ENCODE peak calls at places on chromosomes 2 and 18, in ten cellular contexts. F is A549, N is dorsolateral prefrontal cortex, W is prostate gland, C is stomach, S is GM23338, Z is fibroblast of mammary gland, E is endothelial cell of umbilical vein, R is upper lobe of right lung, A is ascending aorta. D is an unnamed sample.

GRCh38 chr18:63320690-63321265 is 1.2 kb upstream of the BCL2 start:
- DNase-seq in F (no peak), N (peak; percentile 38), W (peak; percentile 57), C (peak; percentile 31), S (peak; percentile 67), Z (peak; percentile 42), E (peak; percentile 40), R (peak; percentile 72), A (peak; percentile 19), D (no peak)

GRCh38 chr2:141820893-141821292 is 309.9 kb downstream of the LRP1B start:
- DNase-seq in F (no peak), N (no peak), W (no peak), C (no peak), S (peak; percentile 63), Z (no peak), E (no peak), R (no peak), A (no peak), D (no peak)

GRCh38 chr2:6929196-6929874 is 12.1 kb downstream of the RNF144A start:
- DNase-seq in F (no peak), N (no peak), W (no peak), C (no peak), S (no peak), Z (peak; percentile 57), E (no peak), R (no peak), A (no peak), D (no peak)

GRCh38 chr2:48433682-48434081 is 96.3 kb upstream of the STON1 start:
- DNase-seq in F (no peak), N (peak; percentile 59), W (no peak), C (no peak), S (no peak), Z (peak; percentile 38), E (no peak), R (no peak), A (no peak), D (no peak)

GRCh38 chr18:3966246-3966984 is 488.7 kb downstream of the DLGAP1 start:
- DNase-seq in F (peak; percentile 44), N (no peak), W (no peak), C (no peak), S (no peak), Z (peak; percentile 10), E (no peak), R (no peak), A (no peak), D (no peak)

GRCh38 chr2:43508209-43508608 is 87.6 kb downstream of the THADA start:
- DNase-seq in F (no peak), N (no peak), W (no peak), C (no peak), S (no peak), Z (no peak), E (no peak), R (no peak), A (no peak), D (no peak)

GRCh38 chr2:6955523-6956136 is 38.4 kb downstream of the RNF144A start:
- DNase-seq in F (no peak), N (no peak), W (peak; percentile 12), C (no peak), S (no peak), Z (no peak), E (no peak), R (no peak), A (no peak), D (no peak)

GRCh38 chr2:172329404-172330059 is 97.9 kb upstream of the ITGA6 start:
- DNase-seq in F (no peak), N (no peak), W (no peak), C (peak; percentile 84), S (no peak), Z (no peak), E (peak; percentile 76), R (no peak), A (no peak), D (no peak)

GRCh38 chr2:106192752-106193490 is 1.2 kb downstream of the UXS1 start:
- DNase-seq in F (peak; percentile 41), N (no peak), W (no peak), C (no peak), S (peak; percentile 48), Z (peak; percentile 83), E (peak; percentile 68), R (peak; percentile 85), A (no peak), D (peak; percentile 87)

GRCh38 chr2:145715601-145716000 is 1195.7 kb upstream of the ZEB2 start:
- DNase-seq in F (no peak), N (no peak), W (no peak), C (no peak), S (no peak), Z (peak; percentile 82), E (no peak), R (no peak), A (no peak), D (no peak)

DNA sequence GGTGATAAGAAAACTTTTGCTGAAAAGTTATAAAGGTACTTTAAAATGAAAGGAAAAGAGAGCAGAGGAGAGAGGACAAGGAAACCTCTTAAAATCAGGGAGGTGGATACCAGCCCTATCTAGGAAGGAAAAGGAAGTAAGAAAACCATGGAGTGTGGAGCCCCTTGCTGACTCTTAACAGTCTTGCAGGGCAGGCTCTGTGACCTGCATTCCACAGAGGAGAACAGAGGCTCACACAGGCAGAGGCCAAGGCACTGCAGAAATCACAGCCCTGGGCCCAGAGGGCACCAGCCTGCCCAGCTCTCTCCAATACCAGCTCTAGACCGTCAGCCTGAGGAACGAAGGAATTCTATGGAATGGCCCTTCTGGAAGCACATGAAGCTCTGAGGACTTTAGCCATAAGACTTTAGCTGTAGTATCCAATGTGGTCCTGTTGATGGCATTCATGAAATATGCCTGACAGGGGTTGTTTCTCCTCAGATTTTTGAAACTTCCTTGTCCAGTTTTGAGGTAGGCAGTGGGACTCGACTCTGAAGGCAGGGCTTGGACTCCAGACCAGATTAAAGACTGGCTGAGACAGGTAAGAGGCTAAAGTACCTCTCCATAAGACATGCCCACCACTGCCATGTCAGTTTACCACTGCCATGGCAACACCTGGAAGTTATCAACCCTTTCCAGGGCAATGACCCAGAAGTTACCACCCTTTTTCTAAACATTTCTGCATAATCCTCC is 216.3 kb downstream of the ANAPC1 start:
- DNase-seq in F (no peak), N (no peak), W (no peak), C (peak; percentile 41), S (peak; percentile 24), Z (peak; percentile 78), E (peak; percentile 73), R (no peak), A (no peak), D (peak; percentile 60)
- TF ChIP-seq CTCF in F (peak; percentile 29), N (no peak), W (no peak), C (peak; percentile 36), S (no peak), Z (peak; percentile 57), E (peak; percentile 58), R (peak; percentile 61), A (peak; percentile 62), D (peak; percentile 84)

DNA sequence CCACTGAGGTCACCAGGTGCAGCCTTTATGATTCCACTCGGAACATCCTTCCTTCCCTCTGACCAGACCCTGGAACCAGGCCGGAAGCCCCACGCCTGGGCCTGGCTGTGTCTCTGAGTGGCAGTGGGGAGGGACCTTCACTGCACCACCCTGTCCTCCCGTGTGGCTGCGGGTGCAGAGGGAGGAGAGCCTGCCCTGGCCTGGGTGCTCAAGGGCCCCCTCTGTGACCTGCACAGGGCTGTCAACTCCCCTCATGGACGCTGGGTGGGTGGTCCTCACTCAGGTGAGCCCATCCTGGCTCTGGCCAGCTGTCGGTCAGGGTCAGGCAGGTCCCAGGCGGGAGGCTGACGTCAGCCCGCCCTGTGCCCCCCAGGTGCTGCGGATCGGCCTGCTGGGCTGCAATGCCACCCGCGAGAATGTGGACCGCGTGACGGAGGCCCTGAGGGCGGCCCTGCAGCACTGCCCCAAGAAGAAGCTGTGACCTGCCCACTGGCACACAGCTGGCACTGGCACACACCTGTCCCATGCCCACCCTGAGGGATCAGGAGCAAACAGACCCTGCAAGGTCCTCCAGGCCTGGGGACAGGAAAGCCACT is 9.8 kb downstream of the AGXT start:
- DNase-seq in F (no peak), N (no peak), W (no peak), C (no peak), S (no peak), Z (no peak), E (no peak), R (peak; percentile 61), A (no peak), D (no peak)
- H3K4me3 ChIP-seq in F (no peak overlapping the region), N (no peak overlapping the region), W (no peak overlapping the region), C (no peak overlapping the region), S (no peak overlapping the region), Z (no peak overlapping the region), E (no peak overlapping the region), R (no peak overlapping the region), A (no peak overlapping the region), D (no peak overlapping the region)

DNA sequence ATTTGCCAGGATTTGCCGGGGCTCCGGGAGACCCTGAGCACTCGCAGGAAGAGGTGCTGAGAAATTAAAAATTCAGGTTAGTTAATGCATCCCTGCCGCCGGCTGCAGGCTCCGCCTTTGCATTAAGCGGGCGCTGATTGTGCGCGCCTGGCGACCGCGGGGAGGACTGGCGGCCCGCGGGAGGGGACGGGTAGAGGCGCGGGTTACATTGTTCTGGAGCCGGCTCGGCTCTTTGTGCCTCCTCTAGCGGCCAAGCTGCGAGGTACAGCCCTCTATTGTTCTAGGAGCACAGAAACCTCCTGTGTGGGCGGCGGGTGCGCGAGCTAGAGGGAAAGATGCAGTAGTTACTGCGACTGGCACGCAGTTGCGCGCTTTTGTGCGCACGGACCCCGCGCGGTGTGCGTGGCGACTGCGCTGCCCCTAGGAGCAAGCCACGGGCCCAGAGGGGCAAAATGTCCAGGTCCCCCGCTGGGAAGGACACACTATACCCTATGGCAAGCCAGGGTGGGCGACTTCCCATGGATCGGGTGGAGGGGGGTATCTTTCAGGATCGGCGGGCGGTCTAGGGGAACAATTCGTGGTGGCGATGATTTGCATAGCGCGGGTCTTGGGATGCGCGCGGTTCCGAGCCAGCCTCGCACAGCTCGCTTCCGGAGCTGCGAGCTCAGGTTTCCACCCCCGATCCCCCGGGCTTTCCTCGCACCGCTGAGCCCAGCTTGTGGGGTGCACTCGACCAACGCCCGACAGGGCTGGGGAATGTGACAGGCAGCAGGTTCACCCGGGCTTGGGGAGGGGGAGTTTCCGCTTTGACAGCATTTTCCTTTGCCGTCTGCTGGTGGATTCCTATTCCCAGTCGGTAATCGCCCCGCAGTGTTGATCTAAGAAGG is 2.9 kb downstream of the ONECUT2 start:
- DNase-seq in F (peak; percentile 49), N (peak; percentile 79), W (no peak), C (no peak), S (peak; percentile 96), Z (peak; percentile 66), E (peak; percentile 59), R (no peak), A (no peak), D (no peak)
- TF ChIP-seq CTCF in F (peak; percentile 50), N (peak; percentile 52), W (peak; percentile 8), C (peak; percentile 10), S (peak; percentile 51), Z (peak; percentile 45), E (peak; percentile 87), R (peak; percentile 39), A (peak; percentile 27), D (peak; percentile 69)

GRCh38 chr2:195682077-195682476 is 25.1 kb downstream of the SLC39A10 start:
- DNase-seq in F (no peak), N (no peak), W (no peak), C (no peak), S (no peak), Z (no peak), E (no peak), R (no peak), A (no peak), D (no peak)

GRCh38 chr2:195683174-195683573 is 26.1 kb downstream of the SLC39A10 start:
- DNase-seq in F (no peak), N (no peak), W (no peak), C (no peak), S (no peak), Z (peak; percentile 48), E (no peak), R (no peak), A (no peak), D (no peak)

GRCh38 chr2:195687320-195688086 is 30.5 kb downstream of the SLC39A10 start:
- DNase-seq in F (no peak), N (no peak), W (no peak), C (no peak), S (no peak), Z (no peak), E (no peak), R (no peak), A (no peak), D (no peak)

GRCh38 chr2:195686564-195686963 is 29.5 kb downstream of the SLC39A10 start:
- DNase-seq in F (no peak), N (no peak), W (no peak), C (no peak), S (no peak), Z (no peak), E (no peak), R (no peak), A (no peak), D (no peak)
- H3K4me3 ChIP-seq in F (no peak overlapping the region), N (no peak overlapping the region), W (no peak overlapping the region), C (no peak overlapping the region), S (no peak overlapping the region), Z (no peak overlapping the region), E (no peak overlapping the region), R (no peak overlapping the region), A (no peak overlapping the region), D (no peak overlapping the region)